ENCODE peak calls at places on chromosomes 12 and 14, in six cellular contexts. H, I, K, O, C and F are unnamed samples.

GRCh38 chr12:123879691-123880090 is 92.9 kb downstream of the CCDC92 start:
- DNase-seq in H (no peak), I (no peak), K (no peak), O (no peak), C (no peak), F (no peak)

GRCh38 chr12:6154730-6155459 is 30.4 kb upstream of the VWF start:
- DNase-seq in H (no peak), I (no peak), K (no peak), O (no peak), C (peak), F (no peak)

GRCh38 chr12:109982211-109982610 is 14.0 kb downstream of the GIT2 start:
- DNase-seq in H (peak), I (no peak), K (peak), O (no peak), C (no peak), F (peak)

GRCh38 chr12:6540181-6540877 is 6.0 kb downstream of the GAPDH start:
- DNase-seq in H (peak), I (peak), K (peak), O (peak), C (peak), F (peak)

GRCh38 chr14:33967138-33967537 is 16.3 kb upstream of the EGLN3 start:
- DNase-seq in H (no peak), I (no peak), K (no peak), O (no peak), C (no peak), F (no peak)

GRCh38 chr12:45192041-45192695 is 23.7 kb upstream of the ANO6 start:
- DNase-seq in H (no peak), I (no peak), K (peak), O (no peak), C (no peak), F (peak)

GRCh38 chr12:125329239-125330238 is 264.3 kb downstream of the AACS start:
- DNase-seq in H (no peak), I (peak), K (no peak), O (no peak), C (no peak), F (no peak)

GRCh38 chr12:52924764-52925716 is 20.2 kb upstream of the KRT8 start:
- DNase-seq in H (peak), I (no peak), K (peak), O (no peak), C (no peak), F (peak)

GRCh38 chr14:63854330-63854729 is 1.5 kb downstream of the SYNE2 start:
- DNase-seq in H (no peak), I (no peak), K (no peak), O (peak), C (no peak), F (peak)

GRCh38 chr12:96239711-96240234 is 45.6 kb downstream of the ELK3 start:
- DNase-seq in H (no peak), I (no peak), K (no peak), O (no peak), C (no peak), F (no peak)

GRCh38 chr12:7989827-7990491 is 42.6 kb upstream of the FOXJ2 start:
- DNase-seq in H (no peak), I (no peak), K (no peak), O (no peak), C (peak), F (no peak)

GRCh38 chr12:5705791-5706190 is 239.3 kb downstream of the ANO2 start:
- DNase-seq in H (no peak), I (no peak), K (no peak), O (no peak), C (no peak), F (no peak)

GRCh38 chr14:100419856-100420255 is 96.7 kb downstream of the SLC25A47 start:
- DNase-seq in H (no peak), I (peak), K (no peak), O (no peak), C (no peak), F (no peak)

GRCh38 chr12:114855678-114856077 is 171.7 kb upstream of the TBX3 start:
- DNase-seq in H (no peak), I (no peak), K (no peak), O (no peak), C (no peak), F (no peak)